ENCODE peak calls at places on chromosomes 11 and 22, in nine cellular contexts. P, U, K, R, Z, A, H, E and M are unnamed samples.

GRCh38 chr11:128956401-128957203 is 13.9 kb upstream of the TP53AIP1 start:
- DNase-seq in P (no peak), U (no peak), K (peak), R (peak), Z (no peak), A (peak), H (peak), E (peak), M (peak)

GRCh38 chr22:32422062-32422461 is 10.0 kb upstream of the RTCB start:
- DNase-seq in P (no peak), U (no peak), K (no peak), R (no peak), Z (no peak), A (no peak), H (no peak), E (no peak), M (no peak)

GRCh38 chr22:44712156-44712555 is 10.2 kb downstream of the PRR5 start:
- DNase-seq in P (no peak), U (no peak), K (no peak), R (no peak), Z (no peak), A (no peak), H (no peak), E (no peak), M (no peak)

GRCh38 chr11:73404048-73404447 is 27.8 kb downstream of the RELT start:
- DNase-seq in P (peak), U (no peak), K (no peak), R (no peak), Z (no peak), A (no peak), H (peak), E (no peak), M (no peak)

GRCh38 chr11:123228489-123229163 is 33.6 kb upstream of the CLMP start:
- DNase-seq in P (peak), U (no peak), K (no peak), R (no peak), Z (no peak), A (no peak), H (no peak), E (no peak), M (no peak)

GRCh38 chr11:76664578-76665061 is 5.9 kb downstream of the LRRC32 start:
- DNase-seq in P (peak), U (no peak), K (peak), R (no peak), Z (no peak), A (no peak), H (no peak), E (no peak), M (no peak)

GRCh38 chr11:2687223-2687530 is 12.6 kb downstream of the KCNQ1OT1 start:
- DNase-seq in P (no peak), U (no peak), K (no peak), R (no peak), Z (no peak), A (no peak), H (no peak), E (no peak), M (no peak)

GRCh38 chr11:565921-566509 is 5.2 kb downstream of the RASSF7 start:
- DNase-seq in P (no peak), U (no peak), K (no peak), R (no peak), Z (no peak), A (no peak), H (no peak), E (no peak), M (no peak)

GRCh38 chr11:3932698-3933097 is 77.2 kb downstream of the STIM1 start:
- DNase-seq in P (no peak), U (no peak), K (no peak), R (no peak), Z (no peak), A (no peak), H (no peak), E (no peak), M (no peak)

GRCh38 chr11:1298695-1299492 is 10.5 kb downstream of the TOLLIP start:
- DNase-seq in P (peak), U (no peak), K (no peak), R (peak), Z (no peak), A (no peak), H (peak), E (no peak), M (no peak)

GRCh38 chr22:44736581-44737413 is 15.6 kb upstream of the ARHGAP8 start:
- DNase-seq in P (no peak), U (no peak), K (no peak), R (no peak), Z (no peak), A (no peak), H (no peak), E (no peak), M (peak)

GRCh38 chr11:119990306-119991021 is 147.4 kb downstream of the TRIM29 start:
- DNase-seq in P (no peak), U (no peak), K (no peak), R (no peak), Z (no peak), A (no peak), H (no peak), E (no peak), M (no peak)

GRCh38 chr11:22920939-22921565 is 60.8 kb upstream of the CCDC179 start:
- DNase-seq in P (no peak), U (no peak), K (peak), R (peak), Z (no peak), A (peak), H (peak), E (peak), M (peak)

GRCh38 chr22:43897751-43898261 is 6.0 kb upstream of the PNPLA5 start:
- DNase-seq in P (no peak), U (peak), K (no peak), R (no peak), Z (no peak), A (no peak), H (no peak), E (no peak), M (no peak)